ENCODE peak calls at places on chromosomes 13 and 19, in eight cellular contexts. D is H9; F is uterus; B is suprapubic skin; G is Peyer's patch; Y is CD4-positive, CD25-positive, alpha-beta regulatory T cell; T is pancreas; S is effector memory CD4-positive, alpha-beta T cell. R is an unnamed sample. For H3K9me3, the result is how much of the 10 kb centered on the place peaks cover.

GRCh38 chr19:14683439-14683838 is 6.4 kb upstream of the ZNF333 start:
- DNase-seq in D (no peak), F (no peak), B (no peak), G (no peak), Y (no peak), T (no peak), S (no peak), R (no peak)

GRCh38 chr13:109205315-109205714 is 575.9 kb downstream of the MYO16 start:
- DNase-seq in D (no peak), F (no peak), B (no peak), G (no peak), Y (no peak), T (no peak), S (no peak), R (no peak)

GRCh38 chr13:58994077-58994476 is 1169.7 kb downstream of the DIAPH3 start:
- DNase-seq in D (no peak), F (no peak), B (no peak), G (no peak), Y (no peak), T (no peak), S (no peak), R (no peak)

GRCh38 chr13:73036566-73036965 is 22.2 kb upstream of the KLF5 start:
- DNase-seq in D (no peak), F (no peak), B (no peak), G (no peak), Y (no peak), T (no peak), S (no peak), R (no peak)

GRCh38 chr13:97306646-97307045 is 84.5 kb downstream of the MBNL2 start:
- DNase-seq in D (no peak), F (no peak), B (no peak), G (no peak), Y (no peak), T (no peak), S (no peak), R (no peak)

GRCh38 chr13:61144301-61144700 is 271.3 kb downstream of the PCDH20 start:
- DNase-seq in D (no peak), F (no peak), B (no peak), G (no peak), Y (no peak), T (no peak), S (no peak), R (no peak)

GRCh38 chr13:26695891-26696311 is 64.7 kb downstream of the GPR12 start:
- DNase-seq in D (no peak), F (no peak), B (no peak), G (no peak), Y (no peak), T (no peak), S (no peak), R (no peak)

GRCh38 chr13:35531551-35531950 is 55.1 kb upstream of the MAB21L1 start:
- DNase-seq in D (no peak), F (no peak), B (no peak), G (no peak), Y (no peak), T (no peak), S (no peak), R (no peak)

GRCh38 chr13:75635621-75636338 is at the start of gene LMO7:
- DNase-seq in D (peak), F (no peak), B (peak), G (peak), Y (peak), T (peak), S (peak), R (peak)

GRCh38 chr19:15374796-15375440 is 4.7 kb downstream of the AKAP8 start:
- DNase-seq in D (no peak), F (peak), B (no peak), G (no peak), Y (no peak), T (no peak), S (no peak), R (no peak)

GRCh38 chr13:25963681-25964080 is 88.1 kb downstream of the SHISA2 start:
- DNase-seq in D (no peak), F (no peak), B (no peak), G (no peak), Y (no peak), T (no peak), S (no peak), R (no peak)

GRCh38 chr13:51323824-51324511 is 15.5 kb upstream of the SERPINE3 start:
- DNase-seq in D (no peak), F (no peak), B (no peak), G (no peak), Y (no peak), T (no peak), S (no peak), R (no peak)

GRCh38 chr13:44364601-44365000 is 9.0 kb upstream of the SERP2 start:
- DNase-seq in D (no peak), F (no peak), B (no peak), G (no peak), Y (no peak), T (no peak), S (no peak), R (no peak)

GRCh38 chr13:112924365-112924764 is 44.6 kb upstream of the MCF2L start:
- DNase-seq in D (no peak), F (no peak), B (no peak), G (no peak), Y (no peak), T (no peak), S (no peak), R (no peak)

DNA sequence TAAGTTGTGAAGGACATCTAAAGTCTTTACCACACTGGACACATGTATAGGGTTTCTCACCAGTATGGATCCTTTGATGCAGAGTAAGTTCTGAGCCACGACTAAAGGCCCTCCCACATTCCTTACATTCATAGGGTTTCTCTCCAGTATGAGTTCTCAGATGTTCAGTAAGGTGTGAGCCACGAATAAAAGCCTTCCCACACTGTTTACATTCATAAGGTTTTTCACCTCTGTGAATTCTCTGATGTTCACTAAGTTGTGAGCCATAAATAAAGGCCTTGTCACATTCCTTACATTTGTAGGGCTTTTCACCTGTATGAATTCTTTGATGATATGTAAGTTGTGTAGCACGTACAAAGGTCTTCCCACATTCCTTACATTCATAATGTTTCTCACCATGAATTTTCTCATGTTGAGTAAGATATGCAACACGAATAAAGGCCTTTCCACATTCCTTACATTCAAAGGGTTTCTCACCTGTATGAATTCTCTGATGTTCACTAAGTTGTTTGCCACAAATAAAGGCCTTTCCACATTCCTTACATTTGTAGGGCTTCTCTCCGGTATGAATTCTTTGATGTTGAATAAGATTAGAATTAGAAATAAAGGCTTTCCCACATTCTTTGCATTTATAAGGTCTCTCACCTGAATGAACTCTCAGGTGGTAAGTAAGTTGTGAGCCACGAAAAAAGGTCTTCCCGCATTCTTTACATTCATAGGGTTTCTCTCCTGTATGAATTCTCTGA is 29.8 kb downstream of the ZNF571 start:
- DNase-seq in D (no peak), F (no peak), B (no peak), G (no peak), Y (no peak), T (no peak), S (no peak), R (no peak)
- H3K9me3 ChIP-seq in D (half or more), F (under half), B (half or more), G (half or more), Y (under half), T (under half), S (half or more), R (half or more)

DNA sequence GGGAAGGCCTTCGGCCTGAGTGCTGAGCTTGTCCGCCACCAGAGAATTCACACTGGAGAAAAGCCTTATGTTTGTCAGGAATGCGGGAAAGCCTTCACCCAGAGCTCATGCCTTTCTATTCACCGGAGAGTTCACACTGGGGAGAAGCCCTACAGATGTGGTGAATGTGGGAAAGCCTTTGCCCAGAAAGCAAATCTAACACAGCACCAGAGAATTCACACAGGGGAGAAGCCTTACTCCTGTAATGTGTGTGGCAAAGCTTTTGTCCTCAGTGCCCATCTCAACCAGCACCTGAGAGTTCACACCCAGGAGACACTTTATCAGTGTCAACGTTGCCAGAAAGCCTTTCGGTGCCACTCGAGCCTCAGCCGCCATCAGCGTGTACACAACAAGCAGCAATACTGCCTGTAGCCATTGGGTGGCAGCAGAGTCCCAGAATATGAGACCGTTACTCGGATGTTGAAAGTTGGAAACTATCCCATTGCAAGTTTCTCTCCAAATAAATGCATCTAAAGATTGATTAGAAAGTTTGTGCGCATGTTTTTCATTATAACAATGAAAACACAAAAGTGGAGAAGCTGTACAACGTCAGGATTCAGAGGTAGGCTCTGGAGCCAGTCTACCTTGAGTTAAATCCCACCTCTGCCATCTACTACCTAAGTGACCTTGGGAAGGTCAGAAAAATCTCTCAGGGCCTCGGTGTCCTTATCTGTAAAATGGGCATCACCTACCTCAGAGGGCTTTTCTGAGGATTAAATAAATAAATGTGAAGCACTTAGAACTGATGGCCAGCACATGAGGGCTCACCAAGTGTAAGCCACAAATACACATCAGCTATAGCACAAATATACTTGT is 21.1 kb downstream of the ZNF473 start:
- DNase-seq in D (no peak), F (peak), B (peak), G (peak), Y (peak), T (peak), S (peak), R (peak)
- H3K9me3 ChIP-seq in D (half or more), F (under half), B (under half), G (under half), Y (under half), T (under half), S (under half), R (under half)

GRCh38 chr13:76764916-76765315 is 121.3 kb downstream of the KCTD12 start:
- DNase-seq in D (no peak), F (no peak), B (no peak), G (no peak), Y (no peak), T (no peak), S (no peak), R (no peak)
- H3K9me3 ChIP-seq in D (under half), F (under half), B (under half), G (under half), Y (under half), T (under half), S (under half), R (under half)

GRCh38 chr19:52880895-52881389 is 16.5 kb downstream of the ZNF320 start:
- DNase-seq in D (no peak), F (no peak), B (no peak), G (no peak), Y (no peak), T (no peak), S (no peak), R (no peak)
- H3K9me3 ChIP-seq in D (under half), F (under half), B (under half), G (under half), Y (half or more), T (under half), S (under half), R (under half)

GRCh38 chr19:57572415-57572947 is 6.2 kb downstream of the ZNF416 start:
- DNase-seq in D (no peak), F (no peak), B (no peak), G (no peak), Y (no peak), T (no peak), S (no peak), R (no peak)
- H3K9me3 ChIP-seq in D (half or more), F (half or more), B (half or more), G (half or more), Y (half or more), T (under half), S (half or more), R (half or more)

GRCh38 chr19:9345005-9345404 is 17.8 kb upstream of the ZNF177 start:
- DNase-seq in D (no peak), F (no peak), B (no peak), G (no peak), Y (no peak), T (no peak), S (no peak), R (no peak)

GRCh38 chr19:9348671-9349070 is 14.1 kb upstream of the ZNF177 start:
- DNase-seq in D (no peak), F (no peak), B (no peak), G (no peak), Y (no peak), T (no peak), S (no peak), R (no peak)

GRCh38 chr19:9348253-9348652 is 14.6 kb upstream of the ZNF177 start:
- DNase-seq in D (no peak), F (no peak), B (no peak), G (no peak), Y (no peak), T (no peak), S (no peak), R (no peak)

GRCh38 chr19:9342610-9343304 is 18.8 kb downstream of the ZNF559 start:
- DNase-seq in D (no peak), F (no peak), B (no peak), G (no peak), Y (no peak), T (no peak), S (no peak), R (no peak)
- H3K9me3 ChIP-seq in D (half or more), F (half or more), B (half or more), G (half or more), Y (half or more), T (under half), S (half or more), R (half or more)

GRCh38 chr19:23436318-23436717 is 41.0 kb upstream of the ZNF91 start:
- DNase-seq in D (no peak), F (no peak), B (no peak), G (no peak), Y (no peak), T (no peak), S (no peak), R (no peak)
- H3K9me3 ChIP-seq in D (half or more), F (under half), B (under half), G (under half), Y (under half), T (under half), S (under half), R (under half)

GRCh38 chr13:37914781-37915391 is 45.3 kb upstream of the TRPC4 start:
- DNase-seq in D (peak), F (no peak), B (no peak), G (no peak), Y (no peak), T (no peak), S (no peak), R (no peak)
- H3K9me3 ChIP-seq in D (under half), F (under half), B (under half), G (under half), Y (under half), T (under half), S (under half), R (under half)

DNA sequence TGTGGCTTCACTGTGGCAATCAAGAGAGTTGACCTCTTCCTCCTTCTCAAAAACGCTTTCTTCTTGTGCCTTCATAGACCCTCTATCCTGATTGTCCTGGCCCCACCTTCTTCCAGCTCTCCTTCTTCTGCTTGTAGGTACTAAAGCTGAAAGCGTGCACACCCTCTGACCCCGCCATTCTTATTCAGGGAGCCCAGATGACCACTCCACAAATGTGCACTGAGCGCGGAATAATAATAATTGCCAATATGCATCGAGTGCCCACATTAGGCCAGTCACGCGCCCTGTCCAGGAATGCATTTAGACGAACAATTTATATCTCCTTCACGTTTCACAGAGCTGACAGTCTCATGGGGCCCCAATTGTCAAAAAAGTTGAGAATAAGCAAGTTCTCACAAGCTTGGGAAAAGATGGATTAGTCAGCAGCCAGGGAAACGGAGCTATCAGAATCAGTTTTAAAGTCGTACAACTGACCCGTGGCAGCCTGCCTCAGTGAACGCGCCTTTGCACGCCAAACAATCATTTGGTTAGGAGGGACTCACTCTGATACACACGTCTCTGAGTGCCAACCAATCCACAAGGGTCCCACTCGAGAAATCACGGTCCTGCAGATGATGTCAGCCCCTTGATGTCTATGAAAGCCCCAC is 36.7 kb upstream of the PEG3 start:
- DNase-seq in D (no peak), F (no peak), B (no peak), G (no peak), Y (no peak), T (no peak), S (no peak), R (no peak)
- H3K9me3 ChIP-seq in D (half or more), F (under half), B (under half), G (under half), Y (under half), T (under half), S (under half), R (under half)

DNA sequence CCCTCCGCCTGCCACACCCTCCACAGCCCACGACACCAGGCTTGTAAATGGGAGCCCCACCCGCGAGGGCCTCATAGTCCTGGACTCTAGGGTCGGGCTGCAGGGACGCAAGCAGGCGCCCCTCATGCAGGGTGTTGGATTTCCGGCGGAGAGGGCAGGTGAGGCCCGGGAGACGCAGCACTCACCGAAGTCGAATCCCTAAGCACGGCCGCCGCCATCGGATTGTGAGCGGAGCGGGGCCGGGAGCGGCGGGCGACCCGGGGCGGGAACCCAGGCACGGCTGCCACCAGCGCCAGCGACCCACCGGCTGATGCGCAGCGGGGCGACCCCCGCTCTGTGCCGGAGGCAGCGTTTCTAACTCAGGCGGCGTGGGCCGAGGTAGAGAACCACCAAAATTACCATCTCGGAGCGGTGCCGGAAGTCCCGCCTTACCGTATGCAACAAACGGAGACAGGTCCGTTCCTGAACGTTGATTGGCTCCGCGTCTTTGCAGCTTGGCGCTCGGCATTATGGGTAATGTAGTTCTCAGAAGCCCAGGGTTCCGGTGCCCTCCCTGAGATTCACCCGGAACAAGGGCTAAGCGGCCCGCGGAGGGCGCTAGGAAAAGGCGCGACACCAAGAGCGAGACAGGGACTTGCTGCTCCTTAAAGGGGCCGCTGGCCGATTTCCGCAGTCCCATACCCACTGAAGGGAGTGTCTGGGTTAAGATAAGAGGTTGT is at the start of gene ZNF416:
- DNase-seq in D (peak), F (peak), B (peak), G (peak), Y (peak), T (peak), S (peak), R (peak)
- H3K9me3 ChIP-seq in D (under half), F (under half), B (under half), G (under half), Y (half or more), T (under half), S (under half), R (under half)

R was measured in T-helper 17 cell.